ENCODE peak calls at places on chromosome X, in four cellular contexts. One of them, this sample, is unnamed.

GRCh38 chrX:105483011-105483410 is 262.5 kb upstream of the TEX13A start:
- DNase-seq in fibroblast of pulmonary artery: peak
- DNase-seq in pancreas: no peak
- DNase-seq in psoas muscle: no peak
- DNase-seq in this sample: no peak

GRCh38 chrX:129842510-129843208 is 1.0 kb downstream of the ZDHHC9 start:
- DNase-seq in pancreas: peak
- DNase-seq in psoas muscle: peak
- DNase-seq in fibroblast of pulmonary artery: peak
- DNase-seq in this sample: peak

GRCh38 chrX:86047174-86047991 is at the start of gene CHM:
- DNase-seq in pancreas: peak
- DNase-seq in psoas muscle: peak
- DNase-seq in fibroblast of pulmonary artery: peak
- DNase-seq in this sample: peak

GRCh38 chrX:136880452-136881013 is at the start of gene RBMX:
- DNase-seq in psoas muscle: peak
- DNase-seq in fibroblast of pulmonary artery: peak
- DNase-seq in pancreas: peak
- DNase-seq in this sample: peak

GRCh38 chrX:24376403-24376802 is 16.0 kb downstream of the SUPT20HL1 start:
- DNase-seq in fibroblast of pulmonary artery: no peak
- DNase-seq in psoas muscle: no peak
- DNase-seq in pancreas: no peak
- DNase-seq in this sample: no peak

GRCh38 chrX:148592595-148592994 is 92.2 kb downstream of the AFF2 start:
- DNase-seq in pancreas: no peak
- DNase-seq in fibroblast of pulmonary artery: no peak
- DNase-seq in psoas muscle: no peak
- DNase-seq in this sample: no peak

GRCh38 chrX:20742106-20742505 is 475.4 kb upstream of the RPS6KA3 start:
- DNase-seq in pancreas: no peak
- DNase-seq in psoas muscle: no peak
- DNase-seq in fibroblast of pulmonary artery: peak
- DNase-seq in this sample: no peak

GRCh38 chrX:96407043-96407442 is 277.6 kb upstream of the DIAPH2 start:
- DNase-seq in fibroblast of pulmonary artery: peak
- DNase-seq in pancreas: no peak
- DNase-seq in psoas muscle: peak
- DNase-seq in this sample: no peak

GRCh38 chrX:72340572-72340971 is 34.9 kb upstream of the CITED1 start:
- DNase-seq in pancreas: no peak
- DNase-seq in fibroblast of pulmonary artery: no peak
- DNase-seq in psoas muscle: no peak
- DNase-seq in this sample: no peak

GRCh38 chrX:115226929-115227328 is 7.0 kb downstream of the LRCH2 start:
- DNase-seq in pancreas: no peak
- DNase-seq in psoas muscle: no peak
- DNase-seq in fibroblast of pulmonary artery: peak
- DNase-seq in this sample: no peak

GRCh38 chrX:72069380-72070160 is 62.1 kb downstream of the RTL5 start:
- DNase-seq in pancreas: no peak
- DNase-seq in fibroblast of pulmonary artery: no peak
- DNase-seq in psoas muscle: no peak
- DNase-seq in this sample: no peak

GRCh38 chrX:107673933-107674479 is 45.7 kb downstream of the PRPS1 start:
- DNase-seq in fibroblast of pulmonary artery: peak
- DNase-seq in pancreas: peak
- DNase-seq in psoas muscle: peak
- DNase-seq in this sample: peak

GRCh38 chrX:1118572-1119199 is 93.8 kb downstream of the CRLF2 start:
- DNase-seq in pancreas: no peak
- DNase-seq in fibroblast of pulmonary artery: no peak
- DNase-seq in psoas muscle: no peak
- DNase-seq in this sample: no peak

GRCh38 chrX:93422693-93423092 is 250.7 kb downstream of the NAP1L3 start:
- DNase-seq in pancreas: peak
- DNase-seq in psoas muscle: no peak
- DNase-seq in fibroblast of pulmonary artery: peak
- DNase-seq in this sample: no peak

GRCh38 chrX:255923-256331 is 25.3 kb upstream of the PLCXD1 start:
- DNase-seq in fibroblast of pulmonary artery: no peak
- DNase-seq in psoas muscle: peak
- DNase-seq in pancreas: no peak
- DNase-seq in this sample: peak

GRCh38 chrX:32530802-32531403 is 680.4 kb downstream of the DMD start:
- DNase-seq in psoas muscle: no peak
- DNase-seq in pancreas: peak
- DNase-seq in fibroblast of pulmonary artery: peak
- DNase-seq in this sample: no peak

GRCh38 chrX:12997898-12998687 is 23.2 kb downstream of the TMSB4X start:
- DNase-seq in fibroblast of pulmonary artery: no peak
- DNase-seq in pancreas: peak
- DNase-seq in psoas muscle: no peak
- DNase-seq in this sample: no peak

GRCh38 chrX:114611018-114611619 is 27.2 kb downstream of the HTR2C start:
- DNase-seq in fibroblast of pulmonary artery: peak
- DNase-seq in psoas muscle: no peak
- DNase-seq in pancreas: peak
- DNase-seq in this sample: no peak

GRCh38 chrX:150299579-150299978 is 63.5 kb upstream of the MAMLD1 start:
- DNase-seq in fibroblast of pulmonary artery: no peak
- DNase-seq in psoas muscle: no peak
- DNase-seq in pancreas: no peak
- DNase-seq in this sample: no peak

GRCh38 chrX:1249101-1249887 is 19.3 kb upstream of the CSF2RA start:
- DNase-seq in fibroblast of pulmonary artery: no peak
- DNase-seq in pancreas: no peak
- DNase-seq in psoas muscle: peak
- DNase-seq in this sample: peak

GRCh38 chrX:70769659-70770232 is 138.8 kb downstream of the TEX11 start:
- DNase-seq in pancreas: no peak
- DNase-seq in psoas muscle: no peak
- DNase-seq in fibroblast of pulmonary artery: peak
- DNase-seq in this sample: no peak

GRCh38 chrX:7083468-7084396 is 63.8 kb upstream of the STS start:
- DNase-seq in fibroblast of pulmonary artery: peak
- DNase-seq in psoas muscle: no peak
- DNase-seq in pancreas: no peak
- DNase-seq in this sample: no peak

GRCh38 chrX:107826286-107827136 is 845 bp downstream of the MID2 start:
- DNase-seq in fibroblast of pulmonary artery: peak
- DNase-seq in psoas muscle: peak
- DNase-seq in pancreas: peak
- DNase-seq in this sample: peak

GRCh38 chrX:111254896-111255693 is 15.2 kb downstream of the CAPN6 start:
- DNase-seq in fibroblast of pulmonary artery: no peak
- DNase-seq in psoas muscle: no peak
- DNase-seq in pancreas: no peak
- DNase-seq in this sample: no peak

GRCh38 chrX:65667503-65668355 is at the start of gene MSN:
- DNase-seq in fibroblast of pulmonary artery: peak
- DNase-seq in psoas muscle: peak
- DNase-seq in pancreas: peak
- DNase-seq in this sample: peak

GRCh38 chrX:110866421-110866820 is 70.8 kb upstream of the CHRDL1 start:
- DNase-seq in psoas muscle: no peak
- DNase-seq in pancreas: no peak
- DNase-seq in fibroblast of pulmonary artery: no peak
- DNase-seq in this sample: no peak

GRCh38 chrX:79161655-79162054 is 17.2 kb downstream of the GPR174 start:
- DNase-seq in psoas muscle: no peak
- DNase-seq in fibroblast of pulmonary artery: no peak
- DNase-seq in pancreas: no peak
- DNase-seq in this sample: no peak

GRCh38 chrX:105822138-105823091 is at the start of gene NRK:
- DNase-seq in psoas muscle: peak
- DNase-seq in fibroblast of pulmonary artery: peak
- DNase-seq in pancreas: no peak
- DNase-seq in this sample: no peak

GRCh38 chrX:53321216-53321942 is 40.0 kb upstream of the IQSEC2 start:
- DNase-seq in psoas muscle: no peak
- DNase-seq in pancreas: peak
- DNase-seq in fibroblast of pulmonary artery: no peak
- DNase-seq in this sample: peak

GRCh38 chrX:114615765-114616164 is 31.9 kb downstream of the HTR2C start:
- DNase-seq in fibroblast of pulmonary artery: no peak
- DNase-seq in psoas muscle: no peak
- DNase-seq in pancreas: no peak
- DNase-seq in this sample: no peak

GRCh38 chrX:13201605-13202219 is 118.1 kb downstream of the ATXN3L start:
- DNase-seq in pancreas: peak
- DNase-seq in fibroblast of pulmonary artery: no peak
- DNase-seq in psoas muscle: no peak
- DNase-seq in this sample: no peak

DNA sequence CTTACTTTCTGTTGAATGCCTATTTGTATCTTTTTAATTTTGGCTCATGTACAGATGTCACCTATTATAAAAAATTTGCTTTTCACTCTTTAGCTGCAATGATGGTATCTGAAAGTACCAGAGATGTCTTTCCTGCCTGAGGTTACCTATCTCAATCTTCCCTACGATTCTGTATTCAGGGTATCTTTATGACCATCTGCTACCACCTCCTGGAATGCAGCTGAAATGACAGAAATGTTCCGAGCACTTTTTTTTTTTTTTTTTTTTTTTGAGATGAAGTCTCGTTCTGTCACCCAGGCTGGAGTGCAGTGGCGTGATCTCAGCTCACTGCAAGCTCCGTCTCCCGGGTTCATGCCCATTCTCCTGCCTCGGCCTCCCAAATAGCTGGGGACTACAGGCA is 136.4 kb downstream of the REPS2 start:
- DNase-seq in pancreas: no peak
- DNase-seq in psoas muscle: no peak
- DNase-seq in fibroblast of pulmonary artery: no peak
- DNase-seq in this sample: no peak
- TF ChIP-seq CTCF in pancreas: no peak
- TF ChIP-seq CTCF in psoas muscle: no peak
- TF ChIP-seq CTCF in fibroblast of pulmonary artery: no peak
- TF ChIP-seq CTCF in this sample: no peak

GRCh38 chrX:23334536-23334870 is at the start of gene PTCHD1:
- DNase-seq in fibroblast of pulmonary artery: no peak
- DNase-seq in psoas muscle: no peak
- DNase-seq in pancreas: no peak
- DNase-seq in this sample: no peak

GRCh38 chrX:23332888-23333821 is 1.5 kb upstream of the PTCHD1 start:
- DNase-seq in pancreas: no peak
- DNase-seq in fibroblast of pulmonary artery: no peak
- DNase-seq in psoas muscle: no peak
- DNase-seq in this sample: no peak

GRCh38 chrX:23331701-23332100 is 2.9 kb upstream of the PTCHD1 start:
- DNase-seq in psoas muscle: no peak
- DNase-seq in fibroblast of pulmonary artery: no peak
- DNase-seq in pancreas: no peak
- DNase-seq in this sample: no peak

GRCh38 chrX:23333842-23334535 is 660 bp upstream of the PTCHD1 start:
- DNase-seq in psoas muscle: peak
- DNase-seq in pancreas: no peak
- DNase-seq in fibroblast of pulmonary artery: no peak
- DNase-seq in this sample: no peak

GRCh38 chrX:23332101-23332887 is 2.4 kb upstream of the PTCHD1 start:
- DNase-seq in psoas muscle: no peak
- DNase-seq in pancreas: no peak
- DNase-seq in fibroblast of pulmonary artery: no peak
- DNase-seq in this sample: no peak
- TF ChIP-seq CTCF in psoas muscle: no peak
- TF ChIP-seq CTCF in pancreas: no peak
- TF ChIP-seq CTCF in fibroblast of pulmonary artery: no peak
- TF ChIP-seq CTCF in this sample: no peak

GRCh38 chrX:155071694-155072215 is 447 bp downstream of the BRCC3 start:
- DNase-seq in fibroblast of pulmonary artery: no peak
- DNase-seq in psoas muscle: peak
- DNase-seq in pancreas: no peak
- DNase-seq in this sample: no peak

GRCh38 chrX:155069414-155069813 is 1.5 kb downstream of the CMC4 start:
- DNase-seq in pancreas: no peak
- DNase-seq in psoas muscle: no peak
- DNase-seq in fibroblast of pulmonary artery: no peak
- DNase-seq in this sample: no peak

GRCh38 chrX:155070038-155070437 is 898 bp downstream of the CMC4 start:
- DNase-seq in psoas muscle: no peak
- DNase-seq in pancreas: no peak
- DNase-seq in fibroblast of pulmonary artery: no peak
- DNase-seq in this sample: no peak

GRCh38 chrX:155070975-155071693 is at the start of the genes BRCC3, CMC4 and MTCP1:
- DNase-seq in pancreas: peak
- DNase-seq in fibroblast of pulmonary artery: peak
- DNase-seq in psoas muscle: peak
- DNase-seq in this sample: peak

DNA sequence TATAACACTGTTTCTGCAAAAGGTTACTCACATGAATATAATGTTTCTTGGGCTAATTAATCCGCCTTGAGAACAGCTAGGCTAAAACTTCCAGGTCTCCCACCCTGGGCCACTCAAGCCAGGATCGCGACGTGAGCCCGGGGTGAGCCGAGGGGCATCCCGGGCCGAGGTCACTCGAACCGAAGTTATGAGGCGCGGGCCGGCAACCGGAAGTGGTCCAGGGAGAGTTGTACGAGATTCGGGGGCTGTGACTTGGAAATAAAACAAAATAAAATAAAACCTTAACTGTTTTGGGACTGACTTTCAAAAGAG is 317 bp downstream of the CMC4 start:
- DNase-seq in psoas muscle: no peak
- DNase-seq in fibroblast of pulmonary artery: no peak
- DNase-seq in pancreas: no peak
- DNase-seq in this sample: no peak
- TF ChIP-seq CTCF in psoas muscle: no peak
- TF ChIP-seq CTCF in fibroblast of pulmonary artery: no peak
- TF ChIP-seq CTCF in pancreas: no peak
- TF ChIP-seq CTCF in this sample: no peak

GRCh38 chrX:11331788-11332187 is 38.6 kb downstream of the AMELX start:
- DNase-seq in pancreas: no peak
- DNase-seq in fibroblast of pulmonary artery: no peak
- DNase-seq in psoas muscle: no peak
- DNase-seq in this sample: no peak

GRCh38 chrX:11328134-11328533 is 34.9 kb downstream of the AMELX start:
- DNase-seq in psoas muscle: no peak
- DNase-seq in fibroblast of pulmonary artery: no peak
- DNase-seq in pancreas: no peak
- DNase-seq in this sample: no peak

GRCh38 chrX:11334165-11334564 is 41.0 kb downstream of the AMELX start:
- DNase-seq in fibroblast of pulmonary artery: no peak
- DNase-seq in pancreas: no peak
- DNase-seq in psoas muscle: no peak
- DNase-seq in this sample: no peak

DNA sequence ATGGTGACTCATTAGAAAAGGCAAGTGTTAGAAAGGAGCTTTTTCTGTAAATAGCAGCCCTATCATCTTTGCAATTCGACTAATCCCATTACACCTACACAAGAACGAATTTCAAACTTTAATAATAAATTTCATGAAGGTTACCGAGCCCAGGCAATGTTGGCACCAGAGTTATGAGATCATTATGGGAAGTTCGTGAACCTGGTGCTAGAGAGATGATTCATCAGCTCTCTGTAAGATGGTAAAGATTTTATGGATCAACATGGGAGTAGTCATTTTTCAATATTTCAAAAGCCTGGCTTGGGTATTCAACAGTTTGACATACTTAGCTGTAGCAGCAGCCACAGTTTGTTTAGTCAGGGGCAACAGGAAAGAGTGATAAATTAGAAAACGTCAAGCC is 35.8 kb downstream of the AMELX start:
- DNase-seq in psoas muscle: no peak
- DNase-seq in pancreas: no peak
- DNase-seq in fibroblast of pulmonary artery: no peak
- DNase-seq in this sample: no peak
- TF ChIP-seq CTCF in psoas muscle: no peak
- TF ChIP-seq CTCF in pancreas: no peak
- TF ChIP-seq CTCF in fibroblast of pulmonary artery: no peak
- TF ChIP-seq CTCF in this sample: no peak

This sample was measured in lower lobe of right lung.